ENCODE peak calls at places on chromosomes 5 and 9, in seven cellular contexts. U, N, Z, K, V, C and B are unnamed samples.

GRCh38 chr5:89729623-89730390 is 679.7 kb downstream of the CETN3 start:
- DNase-seq in U (no peak), N (no peak), Z (no peak), K (no peak), V (no peak), C (no peak), B (no peak)

GRCh38 chr5:164832545-164832944 is 1327.1 kb downstream of the MAT2B start:
- DNase-seq in U (no peak), N (no peak), Z (no peak), K (no peak), V (no peak), C (no peak), B (no peak)

GRCh38 chr5:126178521-126178920 is 244.7 kb upstream of the GRAMD2B start:
- DNase-seq in U (no peak), N (no peak), Z (no peak), K (no peak), V (no peak), C (no peak), B (peak)

GRCh38 chr5:54874337-54875021 is 110.9 kb downstream of the ESM1 start:
- DNase-seq in U (no peak), N (no peak), Z (no peak), K (no peak), V (no peak), C (no peak), B (no peak)

GRCh38 chr9:105168935-105169334 is 75.5 kb upstream of the SLC44A1 start:
- DNase-seq in U (no peak), N (no peak), Z (no peak), K (no peak), V (no peak), C (no peak), B (no peak)

GRCh38 chr5:69512740-69513260 is 20.2 kb downstream of the OCLN start:
- DNase-seq in U (no peak), N (no peak), Z (no peak), K (no peak), V (no peak), C (no peak), B (no peak)

GRCh38 chr9:304519-305185 is 90.0 kb downstream of the DOCK8 start:
- DNase-seq in U (no peak), N (no peak), Z (peak), K (no peak), V (no peak), C (no peak), B (no peak)

GRCh38 chr5:140312067-140312790 is 9.3 kb upstream of the PFDN1 start:
- DNase-seq in U (no peak), N (no peak), Z (no peak), K (no peak), V (no peak), C (no peak), B (peak)

GRCh38 chr9:31140316-31140715 is 1244.1 kb upstream of the ACO1 start:
- DNase-seq in U (no peak), N (no peak), Z (peak), K (no peak), V (no peak), C (no peak), B (no peak)

GRCh38 chr9:134454386-134454978 is 128.2 kb downstream of the RXRA start:
- DNase-seq in U (no peak), N (no peak), Z (no peak), K (no peak), V (no peak), C (no peak), B (no peak)

GRCh38 chr5:129619782-129620181 is 128.1 kb upstream of the MINAR2 start:
- DNase-seq in U (no peak), N (no peak), Z (no peak), K (no peak), V (no peak), C (no peak), B (no peak)

GRCh38 chr9:89808076-89808701 is 203.4 kb downstream of the GADD45G start:
- DNase-seq in U (peak), N (no peak), Z (peak), K (peak), V (no peak), C (no peak), B (no peak)

GRCh38 chr5:113578091-113578490 is 64.6 kb downstream of the YTHDC2 start:
- DNase-seq in U (no peak), N (no peak), Z (no peak), K (no peak), V (no peak), C (no peak), B (no peak)

GRCh38 chr5:126002222-126002897 is 420.8 kb upstream of the GRAMD2B start:
- DNase-seq in U (no peak), N (no peak), Z (no peak), K (no peak), V (no peak), C (no peak), B (peak)

GRCh38 chr9:38130724-38131123 is 61.7 kb upstream of the SHB start:
- DNase-seq in U (no peak), N (no peak), Z (no peak), K (no peak), V (no peak), C (no peak), B (no peak)

GRCh38 chr9:81861644-81862043 is 66.6 kb upstream of the SPATA31D4 start:
- DNase-seq in U (no peak), N (no peak), Z (no peak), K (no peak), V (no peak), C (no peak), B (no peak)

GRCh38 chr5:114010362-114010761 is 351.5 kb upstream of the KCNN2 start:
- DNase-seq in U (no peak), N (no peak), Z (no peak), K (no peak), V (no peak), C (no peak), B (peak)

GRCh38 chr9:34377402-34377741 is 674 bp upstream of the MYORG start:
- DNase-seq in U (no peak), N (no peak), Z (no peak), K (no peak), V (no peak), C (no peak), B (no peak)

GRCh38 chr5:167296056-167296455 is 995.4 kb upstream of the WWC1 start:
- DNase-seq in U (no peak), N (no peak), Z (no peak), K (no peak), V (no peak), C (no peak), B (no peak)

GRCh38 chr5:82467006-82467561 is 188.9 kb upstream of the RPS23 start:
- DNase-seq in U (no peak), N (no peak), Z (no peak), K (no peak), V (no peak), C (no peak), B (peak)

GRCh38 chr5:36496471-36496870 is 109.9 kb upstream of the SLC1A3 start:
- DNase-seq in U (no peak), N (no peak), Z (no peak), K (no peak), V (no peak), C (no peak), B (no peak)

GRCh38 chr5:14364576-14365472 is 216.8 kb upstream of the OTULINL start:
- DNase-seq in U (peak), N (no peak), Z (peak), K (no peak), V (peak), C (no peak), B (no peak)

GRCh38 chr5:59174248-59174844 is 591.5 kb downstream of the RAB3C start:
- DNase-seq in U (peak), N (no peak), Z (peak), K (no peak), V (peak), C (no peak), B (peak)

GRCh38 chr9:37719526-37719925 is 34.1 kb upstream of the TRMT10B start:
- DNase-seq in U (no peak), N (no peak), Z (no peak), K (no peak), V (no peak), C (no peak), B (no peak)

GRCh38 chr9:126550891-126551351 is 62.8 kb upstream of the LMX1B start:
- DNase-seq in U (no peak), N (no peak), Z (no peak), K (no peak), V (no peak), C (no peak), B (no peak)

GRCh38 chr5:135119497-135119896 is 85.5 kb upstream of the PITX1 start:
- DNase-seq in U (no peak), N (no peak), Z (no peak), K (no peak), V (no peak), C (no peak), B (no peak)

GRCh38 chr9:16309350-16310271 is 560.9 kb downstream of the BNC2 start:
- DNase-seq in U (peak), N (no peak), Z (no peak), K (no peak), V (no peak), C (no peak), B (no peak)

GRCh38 chr9:133738039-133738805 is at the start of gene SARDH:
- DNase-seq in U (peak), N (no peak), Z (peak), K (no peak), V (peak), C (no peak), B (no peak)

GRCh38 chr5:25006734-25007133 is 362.0 kb upstream of the CDH10 start:
- DNase-seq in U (peak), N (no peak), Z (no peak), K (peak), V (no peak), C (no peak), B (no peak)

GRCh38 chr9:117546894-117547293 is 132.0 kb upstream of the ASTN2 start:
- DNase-seq in U (peak), N (no peak), Z (no peak), K (no peak), V (no peak), C (no peak), B (no peak)

GRCh38 chr9:136466155-136466541 is 16.7 kb downstream of the SEC16A start:
- DNase-seq in U (no peak), N (no peak), Z (no peak), K (no peak), V (no peak), C (no peak), B (no peak)

GRCh38 chr5:34923694-34924461 is 5.5 kb upstream of the DNAJC21 start:
- DNase-seq in U (peak), N (no peak), Z (no peak), K (no peak), V (no peak), C (no peak), B (peak)

GRCh38 chr5:67983251-67983941 is 232.2 kb upstream of the PIK3R1 start:
- DNase-seq in U (no peak), N (no peak), Z (no peak), K (no peak), V (no peak), C (no peak), B (peak)

GRCh38 chr5:176780951-176781350 is 29.4 kb upstream of the UNC5A start:
- DNase-seq in U (no peak), N (no peak), Z (no peak), K (no peak), V (peak), C (peak), B (no peak)

GRCh38 chr9:90322296-90322695 is 320.3 kb downstream of the DIRAS2 start:
- DNase-seq in U (no peak), N (no peak), Z (no peak), K (no peak), V (no peak), C (no peak), B (no peak)

GRCh38 chr5:151030377-151030776 is 10.0 kb downstream of the GPX3 start:
- DNase-seq in U (no peak), N (no peak), Z (no peak), K (no peak), V (no peak), C (no peak), B (no peak)

GRCh38 chr5:32961066-32961429 is 249.9 kb downstream of the NPR3 start:
- DNase-seq in U (no peak), N (no peak), Z (no peak), K (no peak), V (no peak), C (no peak), B (no peak)

GRCh38 chr5:72305194-72306142 is 14.6 kb downstream of the MRPS27 start:
- DNase-seq in U (no peak), N (no peak), Z (no peak), K (no peak), V (no peak), C (no peak), B (no peak)

GRCh38 chr5:19270153-19270552 is 717.8 kb downstream of the CDH18 start:
- DNase-seq in U (peak), N (no peak), Z (no peak), K (no peak), V (no peak), C (no peak), B (no peak)